ENCODE peak calls at places on chromosomes 16 and 17, in five cellular contexts. Q is H9; C is CD4-positive, alpha-beta memory T cell; A is endodermal cell; Z is SJSA1. E is an unnamed sample. For H3K27me3, the result is how much of the 10 kb centered on the place peaks cover.

GRCh38 chr17:7020894-7021664 is 1.8 kb upstream of the BCL6B start:
- DNase-seq in C (no peak), A (peak), Z (no peak), Q (no peak), E (no peak)

GRCh38 chr16:10895053-10895946 is 18.3 kb downstream of the CIITA start:
- DNase-seq in A (peak), Z (no peak), C (peak), Q (peak), E (no peak)

GRCh38 chr17:12592941-12593340 is 72.7 kb upstream of the MYOCD start:
- DNase-seq in C (no peak), A (no peak), Q (no peak), Z (no peak), E (no peak)

GRCh38 chr17:28252436-28252835 is 66.6 kb upstream of the TMEM97 start:
- DNase-seq in C (no peak), A (no peak), Q (no peak), Z (no peak), E (no peak)

GRCh38 chr17:37430051-37430591 is 23.4 kb downstream of the TADA2A start:
- DNase-seq in C (no peak), Q (no peak), A (no peak), Z (no peak), E (no peak)

GRCh38 chr17:58335061-58335731 is 6.6 kb upstream of the TSPOAP1 start:
- DNase-seq in Q (peak), A (peak), C (no peak), Z (no peak), E (no peak)

GRCh38 chr16:79698341-79698753 is 97.8 kb upstream of the MAF start:
- DNase-seq in Z (no peak), A (no peak), Q (no peak), C (no peak), E (no peak)

GRCh38 chr17:6868579-6868978 is 37.0 kb upstream of the TEKT1 start:
- DNase-seq in Z (no peak), C (no peak), Q (no peak), A (no peak), E (no peak)

GRCh38 chr17:82872591-82873520 is 33.0 kb upstream of the ZNF750 start:
- DNase-seq in Z (no peak), C (no peak), Q (no peak), A (no peak), E (no peak)

GRCh38 chr17:42623732-42624596 is 14.5 kb downstream of the TUBG1 start:
- DNase-seq in A (no peak), Z (no peak), C (no peak), Q (no peak), E (no peak)

GRCh38 chr17:46978489-46979022 is 497 bp downstream of the RPRML start:
- DNase-seq in Z (no peak), Q (peak), C (no peak), A (peak), E (no peak)

GRCh38 chr16:23905027-23905426 is 69.2 kb downstream of the PRKCB start:
- DNase-seq in Z (peak), C (no peak), A (peak), Q (peak), E (no peak)

GRCh38 chr17:45749831-45750335 is 34.2 kb upstream of the CRHR1 start:
- DNase-seq in Q (no peak), Z (no peak), A (no peak), C (no peak), E (no peak)

GRCh38 chr16:2151188-2152091 is 3.0 kb downstream of the RAB26 start:
- DNase-seq in Q (peak), Z (no peak), C (no peak), A (peak), E (no peak)

GRCh38 chr16:86492267-86492960 is 17.9 kb upstream of the FOXF1 start:
- DNase-seq in Z (no peak), C (no peak), A (no peak), Q (no peak), E (no peak)

GRCh38 chr17:27560668-27561067 is 70.3 kb upstream of the LGALS9 start:
- DNase-seq in C (no peak), Q (no peak), Z (no peak), A (no peak), E (no peak)

GRCh38 chr17:21390294-21390693 is 14.1 kb downstream of the KCNJ12 start:
- DNase-seq in C (no peak), Q (no peak), A (no peak), Z (no peak), E (no peak)

GRCh38 chr16:51248217-51248616 is 97.1 kb upstream of the SALL1 start:
- DNase-seq in Z (no peak), Q (no peak), A (no peak), C (no peak), E (no peak)

GRCh38 chr17:59038734-59039133 is 67.9 kb downstream of the TRIM37 start:
- DNase-seq in C (no peak), Z (no peak), A (peak), Q (no peak), E (no peak)

GRCh38 chr17:72118588-72119279 is 2.1 kb upstream of the SOX9 start:
- DNase-seq in A (peak), Z (peak), Q (peak), C (peak), E (no peak)

GRCh38 chr16:29804455-29805231 is 1.7 kb upstream of the MAZ start:
- DNase-seq in C (no peak), A (peak), Q (no peak), Z (no peak), E (no peak)

GRCh38 chr17:81579821-81580321 is 27.7 kb upstream of the FAAP100 start:
- DNase-seq in Q (peak), A (no peak), C (no peak), Z (no peak), E (no peak)

GRCh38 chr17:15892679-15893332 is 52.1 kb upstream of the ADORA2B start:
- DNase-seq in A (no peak), Q (no peak), C (no peak), Z (no peak), E (no peak)

GRCh38 chr17:45294506-45294905 is 22.3 kb downstream of the MAP3K14 start:
- DNase-seq in A (no peak), Z (no peak), Q (no peak), C (no peak), E (no peak)

GRCh38 chr16:57766714-57767348 is 31.3 kb downstream of the KATNB1 start:
- DNase-seq in C (no peak), Q (no peak), Z (no peak), A (no peak), E (no peak)

GRCh38 chr17:45812102-45812501 is 28.0 kb downstream of the CRHR1 start:
- DNase-seq in Q (no peak), A (no peak), C (no peak), Z (no peak), E (no peak)

GRCh38 chr17:43409131-43409530 is 10.3 kb downstream of the ARL4D start:
- DNase-seq in C (no peak), Q (no peak), Z (no peak), A (no peak), E (no peak)

GRCh38 chr17:76907352-76907751 is 39.1 kb downstream of the MGAT5B start:
- DNase-seq in A (no peak), C (no peak), Z (no peak), Q (no peak), E (no peak)

GRCh38 chr17:2282297-2282873 is 21.2 kb downstream of the SMG6 start:
- DNase-seq in Q (peak), Z (no peak), A (peak), C (peak), E (no peak)

GRCh38 chr17:81386646-81387234 is 8.5 kb upstream of the BAHCC1 start:
- DNase-seq in Q (no peak), Z (no peak), C (no peak), A (peak), E (no peak)

GRCh38 chr17:51000835-51001638 is 119.6 kb downstream of the SPAG9 start:
- DNase-seq in Z (no peak), C (peak), A (no peak), Q (no peak), E (peak)

GRCh38 chr17:17959520-17960361 is 12.5 kb downstream of the TOM1L2 start:
- DNase-seq in Z (no peak), C (peak), A (no peak), Q (no peak), E (no peak)

GRCh38 chr17:41463746-41464145 is 3.4 kb downstream of the KRT32 start:
- DNase-seq in C (no peak), A (no peak), Q (no peak), Z (no peak), E (no peak)

GRCh38 chr17:34603974-34604373 is 24.6 kb downstream of the TMEM132E start:
- DNase-seq in Q (no peak), A (no peak), Z (no peak), C (no peak), E (no peak)
- H3K27me3 ChIP-seq in Q (under half), A (under half), Z (under half), C (under half), E (under half)

GRCh38 chr17:35734396-35734795 is 3.0 kb downstream of the RASL10B start:
- DNase-seq in Q (no peak), Z (no peak), A (no peak), C (no peak), E (no peak)

GRCh38 chr17:35735036-35735805 is 3.8 kb downstream of the RASL10B start:
- DNase-seq in A (no peak), Z (no peak), Q (no peak), C (no peak), E (no peak)

GRCh38 chr17:35732806-35733136 is 1.3 kb downstream of the RASL10B start:
- DNase-seq in Q (no peak), C (no peak), Z (no peak), A (no peak), E (no peak)

GRCh38 chr17:35731932-35732805 is 730 bp downstream of the RASL10B start:
- DNase-seq in C (no peak), Z (no peak), Q (peak), A (peak), E (no peak)

DNA sequence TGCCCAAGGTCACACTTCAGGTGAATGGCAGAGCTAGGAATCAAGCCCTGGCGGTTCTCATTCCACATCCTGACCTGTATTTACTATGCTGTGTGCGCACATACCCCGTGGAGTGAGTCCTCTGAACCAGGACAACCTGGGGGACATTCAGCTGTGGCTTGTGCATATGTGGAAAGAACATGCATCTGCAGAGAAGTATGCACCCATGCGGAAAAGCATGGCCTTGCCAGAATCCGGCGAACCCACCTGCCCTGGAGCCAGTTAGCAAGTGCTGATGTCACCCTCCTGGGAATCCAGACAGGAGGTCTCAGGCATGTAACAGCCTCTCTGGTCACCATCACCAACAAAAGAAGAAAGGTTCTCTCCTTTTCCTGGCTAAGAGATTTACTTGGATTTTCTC is 1.9 kb downstream of the RASL10B start:
- DNase-seq in A (peak), Q (no peak), Z (no peak), C (no peak), E (no peak)
- H3K27me3 ChIP-seq in A (under half), Q (under half), Z (under half), C (under half), E (under half)

GRCh38 chr16:66194866-66195265 is 171.6 kb upstream of the CDH5 start:
- DNase-seq in Z (no peak), Q (no peak), C (no peak), A (peak), E (no peak)
- H3K27me3 ChIP-seq in Z (under half), Q (under half), C (under half), A (under half), E (under half)

GRCh38 chr16:68288252-68288650 is 22.5 kb downstream of the SLC7A6OS start:
- DNase-seq in A (no peak), Z (no peak), Q (no peak), C (no peak), E (no peak)
- H3K27me3 ChIP-seq in A (under half), Z (under half), Q (under half), C (under half), E (under half)

DNA sequence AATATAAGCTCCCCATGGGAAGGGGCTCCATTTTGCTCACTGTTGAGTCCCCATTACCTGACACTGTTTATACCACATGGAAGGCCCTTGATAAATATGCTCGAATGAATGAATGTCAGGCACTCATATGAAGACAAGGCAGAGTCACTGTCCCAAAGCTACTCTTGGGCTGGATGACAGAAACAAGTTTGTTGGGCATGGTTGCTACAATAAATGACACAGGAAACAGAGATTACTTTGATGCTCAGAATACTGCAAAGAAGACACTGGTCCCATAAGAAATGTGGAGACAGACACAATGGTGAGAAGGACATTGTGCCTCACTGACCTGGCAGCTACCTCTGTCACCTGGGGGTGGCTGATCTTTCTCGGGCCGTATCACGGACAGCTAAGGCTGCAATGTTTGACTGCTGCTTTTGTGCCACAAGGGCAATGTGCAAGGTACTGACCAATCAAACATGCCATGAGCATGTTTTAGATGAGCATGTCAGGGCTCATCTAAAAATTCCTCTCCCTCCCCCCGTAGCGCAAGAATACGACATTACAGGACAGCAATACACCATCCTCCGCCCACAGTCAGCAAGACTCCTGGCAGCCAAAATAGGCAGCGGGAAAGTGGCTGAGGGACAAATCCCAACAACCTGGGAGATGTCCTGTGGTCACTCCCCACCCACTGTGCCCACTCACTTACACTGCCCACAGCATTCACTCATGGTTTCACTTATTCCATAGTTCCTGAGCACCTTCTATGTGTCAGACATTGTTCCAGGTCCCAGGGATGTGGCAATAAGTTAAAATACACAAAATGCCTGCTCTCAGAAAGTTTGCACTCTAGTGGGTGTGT is 5.0 kb downstream of the PIK3R6 start:
- DNase-seq in C (no peak), Q (peak), A (peak), Z (no peak), E (no peak)
- H3K27me3 ChIP-seq in C (under half), Q (under half), A (under half), Z (under half), E (under half)

GRCh38 chr17:32269377-32269776 is 3.7 kb downstream of the RHBDL3 start:
- DNase-seq in A (peak), Z (no peak), C (no peak), Q (no peak), E (no peak)
- H3K27me3 ChIP-seq in A (half or more), Z (under half), C (under half), Q (under half), E (under half)

E was measured in effector memory CD4-positive, alpha-beta T cell.